ENCODE peak calls at places on chromosome X, in four cellular contexts. X is A673, W is lower lobe of right lung, V is AG08396. K is an unnamed sample.

GRCh38 chrX:17032351-17032750 is 85.9 kb downstream of the REPS2 start:
- DNase-seq in W (no peak), X (no peak), V (no peak), K (no peak)

GRCh38 chrX:49934729-49935128 is 12.3 kb downstream of the CLCN5 start:
- DNase-seq in V (no peak), W (no peak), X (no peak), K (no peak)

GRCh38 chrX:129493643-129494042 is 29.6 kb downstream of the SMARCA1 start:
- DNase-seq in V (peak), X (no peak), W (no peak), K (no peak)

GRCh38 chrX:36721990-36722389 is 286.2 kb upstream of the FAM47C start:
- DNase-seq in X (no peak), W (no peak), V (no peak), K (no peak)

GRCh38 chrX:56813318-56813837 is 84.3 kb downstream of the NBDY start:
- DNase-seq in X (no peak), V (no peak), W (no peak), K (no peak)

GRCh38 chrX:39401483-39402110 is 600.3 kb downstream of the MID1IP1 start:
- DNase-seq in V (no peak), W (no peak), X (no peak), K (no peak)

GRCh38 chrX:20374866-20375530 is 108.3 kb upstream of the RPS6KA3 start:
- DNase-seq in W (no peak), V (no peak), X (no peak), K (no peak)

GRCh38 chrX:1686642-1687041 is 71.8 kb downstream of the ASMT start:
- DNase-seq in V (peak), W (no peak), X (no peak), K (no peak)

GRCh38 chrX:70504772-70505450 is 60.3 kb downstream of the DLG3 start:
- DNase-seq in X (no peak), V (no peak), W (no peak), K (no peak)

K was measured in Right ventricle myocardium inferior.